ENCODE peak calls at places on chromosomes 1 and 21, in eight cellular contexts. X is left ventricle myocardium inferior, L is cardiac muscle cell, K is SK-N-MC, Y is RWPE1, P is right cardiac atrium, J is heart left ventricle, Z is HL-60. G is an unnamed sample.

GRCh38 chr1:54289061-54289938 is 89.3 kb downstream of the MRPL37 start:
- DNase-seq in X (no peak), L (no peak), K (no peak), Y (no peak), P (no peak), J (no peak), Z (no peak), G (no peak)

GRCh38 chr1:145961425-145962156 is 2.8 kb downstream of the ANKRD34A start:
- DNase-seq in X (peak), L (peak), K (no peak), Y (peak), P (peak), J (peak), Z (peak), G (no peak)

GRCh38 chr21:36100971-36101641 is 31.3 kb downstream of the CBR1 start:
- DNase-seq in X (no peak), L (no peak), K (no peak), Y (no peak), P (no peak), J (no peak), Z (no peak), G (no peak)

GRCh38 chr1:34419662-34420061 is 243.0 kb downstream of the C1orf94 start:
- DNase-seq in X (no peak), L (no peak), K (no peak), Y (no peak), P (no peak), J (no peak), Z (no peak), G (no peak)

GRCh38 chr21:42044871-42045495 is 26.1 kb upstream of the UMODL1 start:
- DNase-seq in X (no peak), L (no peak), K (no peak), Y (no peak), P (no peak), J (no peak), Z (no peak), G (no peak)

GRCh38 chr1:85330206-85330605 is 53.8 kb upstream of the BCL10 start:
- DNase-seq in X (no peak), L (peak), K (no peak), Y (peak), P (no peak), J (no peak), Z (no peak), G (no peak)

GRCh38 chr1:220791287-220791686 is 4.6 kb downstream of the MTARC1 start:
- DNase-seq in X (no peak), L (peak), K (no peak), Y (peak), P (no peak), J (no peak), Z (peak), G (no peak)

GRCh38 chr1:155000475-155000724 is 2.2 kb upstream of the ZBTB7B start:
- DNase-seq in X (no peak), L (no peak), K (no peak), Y (no peak), P (peak), J (no peak), Z (no peak), G (no peak)

DNA sequence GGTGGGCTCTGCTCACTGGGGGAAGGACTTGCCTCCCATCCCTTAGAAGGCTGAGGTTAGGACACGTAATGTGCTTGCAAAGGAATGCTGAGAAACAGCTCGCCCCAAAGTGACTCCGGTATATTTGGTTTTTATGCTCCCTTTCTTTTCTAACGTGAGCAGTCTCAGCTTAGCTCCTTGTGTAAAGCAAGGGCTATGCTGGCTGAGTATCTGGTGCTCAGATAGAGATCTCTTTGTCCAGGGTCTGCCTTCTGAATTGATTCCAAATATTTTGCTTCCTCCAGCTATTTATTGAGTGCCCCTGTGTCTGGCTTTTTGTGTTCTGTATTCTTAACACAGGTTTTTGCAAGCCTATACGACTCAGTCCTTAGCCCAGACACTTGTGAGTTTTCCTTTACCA is 94.5 kb upstream of the ARTN start:
- DNase-seq in X (no peak), L (no peak), K (no peak), Y (no peak), P (no peak), J (no peak), Z (no peak), G (no peak)
- H3K27ac ChIP-seq in X (no peak), L (no peak), K (peak), Y (peak), P (no peak), J (no peak), Z (no peak), G (no peak)

DNA sequence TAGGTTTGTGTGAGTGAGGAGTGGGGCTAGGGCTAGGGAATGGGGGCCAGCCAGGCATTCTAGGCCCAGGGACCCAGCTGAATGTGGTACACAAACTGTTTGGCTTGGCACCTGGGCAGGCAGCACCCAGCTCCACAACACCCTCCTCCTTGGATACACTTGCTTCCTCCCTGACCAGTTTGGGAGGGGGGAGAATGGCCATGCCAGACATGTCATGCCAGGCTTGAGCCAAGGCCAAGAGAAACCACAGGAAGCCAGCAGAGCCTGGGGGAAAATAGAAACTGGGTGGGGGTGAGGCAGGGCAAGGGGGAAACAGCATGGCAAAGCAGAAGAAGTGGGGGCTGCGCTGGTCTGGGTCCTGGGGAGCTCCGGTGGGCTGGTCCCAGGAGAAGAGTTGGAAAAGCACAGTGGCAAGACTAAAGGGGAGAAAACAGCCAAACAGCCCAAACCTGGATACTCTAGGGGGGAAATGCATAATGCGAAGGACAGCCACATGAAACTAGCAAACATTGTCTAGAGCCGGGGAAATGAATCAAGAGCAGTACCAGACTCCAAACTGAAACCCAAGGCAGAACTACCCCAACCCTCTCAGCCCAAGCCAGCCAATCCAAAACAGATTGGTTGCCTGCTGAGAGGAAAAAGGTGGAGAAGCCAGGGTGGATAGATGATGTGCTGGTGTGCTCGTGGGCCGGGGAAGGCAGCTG is 47.9 kb downstream of the LGR6 start:
- DNase-seq in X (no peak), L (no peak), K (no peak), Y (peak), P (no peak), J (no peak), Z (no peak), G (no peak)
- H3K27ac ChIP-seq in X (no peak), L (no peak), K (no peak), Y (peak), P (no peak), J (no peak), Z (no peak), G (no peak)

GRCh38 chr1:109775408-109775807 is 11.7 kb upstream of the EPS8L3 start:
- DNase-seq in X (no peak), L (no peak), K (no peak), Y (no peak), P (no peak), J (no peak), Z (no peak), G (no peak)

GRCh38 chr1:109776206-109776835 is 12.6 kb upstream of the EPS8L3 start:
- DNase-seq in X (peak), L (no peak), K (no peak), Y (no peak), P (no peak), J (no peak), Z (no peak), G (no peak)

GRCh38 chr1:109777980-109778625 is 14.4 kb upstream of the EPS8L3 start:
- DNase-seq in X (peak), L (no peak), K (no peak), Y (no peak), P (no peak), J (no peak), Z (no peak), G (no peak)

GRCh38 chr1:109776911-109777310 is 13.2 kb upstream of the EPS8L3 start:
- DNase-seq in X (peak), L (peak), K (peak), Y (peak), P (peak), J (peak), Z (peak), G (no peak)

GRCh38 chr1:109777436-109777835 is 13.7 kb upstream of the EPS8L3 start:
- DNase-seq in X (peak), L (no peak), K (no peak), Y (no peak), P (no peak), J (no peak), Z (no peak), G (no peak)
- H3K27ac ChIP-seq in X (peak), L (no peak), K (no peak), Y (peak), P (no peak), J (no peak), Z (no peak), G (no peak)

GRCh38 chr1:42930178-42931107 is 28.2 kb downstream of the SLC2A1 start:
- DNase-seq in X (no peak), L (no peak), K (no peak), Y (no peak), P (no peak), J (no peak), Z (no peak), G (no peak)
- H3K27ac ChIP-seq in X (peak), L (no peak), K (no peak), Y (peak), P (no peak), J (no peak), Z (peak), G (peak)

DNA sequence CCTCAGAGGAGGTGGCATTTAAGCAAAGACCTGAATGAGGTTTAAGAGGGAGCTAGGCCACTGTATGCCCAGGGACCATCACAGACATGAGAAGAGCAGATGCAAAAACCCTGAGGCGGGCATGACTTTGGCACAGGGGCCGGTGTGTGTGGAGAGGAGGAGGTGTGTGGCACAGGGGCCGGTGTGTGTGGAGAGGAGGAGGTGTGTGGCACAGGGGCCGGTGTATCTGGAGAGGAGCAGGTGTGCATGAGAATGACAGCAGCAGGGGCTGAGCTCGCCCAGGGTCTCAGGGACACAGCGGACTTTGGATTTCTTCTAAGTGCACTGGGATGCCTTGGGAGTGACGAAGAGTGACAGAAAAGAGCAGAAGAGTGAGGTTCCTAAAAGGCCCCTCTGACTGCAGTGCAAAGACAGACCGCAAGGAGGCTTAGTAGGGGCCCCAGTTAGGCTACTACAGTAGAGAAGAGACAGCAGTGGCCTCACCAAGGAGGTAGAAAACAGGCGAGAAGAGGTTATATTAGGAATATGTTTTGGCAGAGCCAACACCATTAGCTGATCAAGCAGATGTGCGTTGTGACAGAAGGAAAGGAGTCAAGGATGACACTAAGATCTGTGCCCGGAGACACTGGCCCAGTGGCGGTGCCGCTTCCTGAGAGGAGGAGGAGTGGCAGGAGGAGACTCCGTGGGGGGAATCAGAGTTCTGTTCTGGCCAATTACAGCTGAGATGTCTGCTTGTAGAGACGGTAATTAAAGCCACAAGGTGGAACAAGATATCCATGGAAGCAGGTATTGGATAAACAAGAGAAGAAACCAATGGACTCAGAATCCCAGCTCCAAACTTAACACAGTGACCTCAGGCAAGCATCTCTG is 18.4 kb downstream of the ZBTB17 start:
- DNase-seq in X (no peak), L (no peak), K (no peak), Y (no peak), P (no peak), J (no peak), Z (no peak), G (no peak)
- H3K27ac ChIP-seq in X (no peak), L (peak), K (no peak), Y (peak), P (no peak), J (no peak), Z (no peak), G (no peak)

DNA sequence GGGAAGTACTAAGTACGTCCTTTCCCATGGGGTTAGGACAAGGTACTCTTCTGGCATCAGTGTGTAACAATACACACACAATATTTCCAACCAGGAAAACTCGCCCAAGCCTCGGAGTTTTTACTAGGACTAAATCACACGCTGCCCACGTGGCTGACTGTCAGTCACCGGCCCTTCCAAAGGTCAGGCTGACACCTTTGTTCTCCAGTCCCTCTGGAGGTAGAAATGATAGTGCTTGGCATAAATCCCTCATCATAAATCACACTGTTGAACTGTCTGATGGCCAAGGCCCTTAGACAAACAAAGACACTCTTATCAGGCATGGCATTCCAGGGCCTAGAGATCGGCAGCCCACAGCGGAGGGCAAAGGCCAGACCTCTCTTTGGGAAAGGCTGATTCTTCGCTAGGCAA is 16.9 kb upstream of the SLAMF9 start:
- DNase-seq in X (no peak), L (no peak), K (no peak), Y (no peak), P (peak), J (no peak), Z (no peak), G (no peak)
- H3K27ac ChIP-seq in X (no peak), L (no peak), K (no peak), Y (no peak), P (peak), J (no peak), Z (no peak), G (no peak)

DNA sequence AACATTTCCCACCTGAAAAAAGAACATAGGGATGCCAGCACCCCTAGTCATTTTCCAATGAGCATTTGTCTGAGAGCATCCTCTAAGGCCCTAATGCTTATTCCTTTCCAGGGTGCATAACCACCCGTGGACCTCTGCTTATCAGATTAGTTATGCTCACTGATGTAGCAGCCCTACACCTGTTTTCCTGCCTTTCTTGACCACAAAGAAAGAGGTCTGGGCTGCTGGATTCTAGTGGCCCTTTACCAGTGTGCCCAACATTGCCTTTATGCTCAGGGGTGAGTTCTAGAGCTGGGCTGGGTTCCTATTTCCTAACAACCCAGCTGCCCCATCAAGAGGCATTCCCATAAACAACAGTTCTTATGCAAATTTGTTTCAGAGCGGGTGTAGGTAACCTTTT is 20.3 kb upstream of the PM20D1 start:
- DNase-seq in X (no peak), L (no peak), K (no peak), Y (no peak), P (no peak), J (no peak), Z (no peak), G (no peak)
- H3K27ac ChIP-seq in X (no peak), L (no peak), K (no peak), Y (no peak), P (no peak), J (no peak), Z (no peak), G (no peak)

GRCh38 chr1:112675728-112676381 is 1.4 kb downstream of the MOV10 start:
- DNase-seq in X (no peak), L (no peak), K (no peak), Y (no peak), P (no peak), J (no peak), Z (no peak), G (no peak)
- H3K27ac ChIP-seq in X (peak), L (peak), K (peak), Y (peak), P (peak), J (peak), Z (no peak), G (no peak)

G was measured in epithelial cell of prostate.